ENCODE peak calls at places on chromosomes 11 and 22, in seven cellular contexts. One of them, this sample, is unnamed.
A peak's percentile ranks its signal among the peaks of the same experiment; 100 is the strongest.

GRCh38 chr22:47781427-47782111 is 1019.1 kb downstream of the TBC1D22A start:
- DNase-seq in RWPE1: no peak
- DNase-seq in fibroblast of villous mesenchyme: no peak
- DNase-seq in astrocyte of the spinal cord: no peak
- DNase-seq in choroid plexus epithelial cell: no peak
- DNase-seq in heart left ventricle: no peak
- DNase-seq in activated naive CD8-positive, alpha-beta T cell treated with anti-CD3 and anti-CD28 coated beads, Interleukin-2, amount 50 U/mL, for 16 hours: no peak
- DNase-seq in this sample: no peak

GRCh38 chr22:37414288-37414687 is 13.0 kb downstream of the ELFN2 start:
- DNase-seq in RWPE1: no peak
- DNase-seq in fibroblast of villous mesenchyme: no peak
- DNase-seq in astrocyte of the spinal cord: no peak
- DNase-seq in choroid plexus epithelial cell: no peak
- DNase-seq in heart left ventricle: no peak
- DNase-seq in activated naive CD8-positive, alpha-beta T cell treated with anti-CD3 and anti-CD28 coated beads, Interleukin-2, amount 50 U/mL, for 16 hours: no peak
- DNase-seq in this sample: no peak

GRCh38 chr11:12838463-12839120 is 164.4 kb downstream of the TEAD1 start:
- DNase-seq in RWPE1: peak; percentile 69
- DNase-seq in fibroblast of villous mesenchyme: peak; percentile 91
- DNase-seq in astrocyte of the spinal cord: no peak
- DNase-seq in choroid plexus epithelial cell: no peak
- DNase-seq in heart left ventricle: no peak
- DNase-seq in activated naive CD8-positive, alpha-beta T cell treated with anti-CD3 and anti-CD28 coated beads, Interleukin-2, amount 50 U/mL, for 16 hours: no peak
- DNase-seq in this sample: peak; percentile 67

GRCh38 chr11:110891411-110891810 is 179.2 kb upstream of the ARHGAP20 start:
- DNase-seq in RWPE1: no peak
- DNase-seq in fibroblast of villous mesenchyme: peak; percentile 71
- DNase-seq in astrocyte of the spinal cord: peak; percentile 76
- DNase-seq in choroid plexus epithelial cell: peak; percentile 94
- DNase-seq in heart left ventricle: no peak
- DNase-seq in activated naive CD8-positive, alpha-beta T cell treated with anti-CD3 and anti-CD28 coated beads, Interleukin-2, amount 50 U/mL, for 16 hours: no peak
- DNase-seq in this sample: peak; percentile 78

GRCh38 chr11:70135142-70136132 is 57.3 kb downstream of the ANO1 start:
- DNase-seq in RWPE1: no peak
- DNase-seq in fibroblast of villous mesenchyme: peak; percentile 37
- DNase-seq in astrocyte of the spinal cord: no peak
- DNase-seq in choroid plexus epithelial cell: peak; percentile 55
- DNase-seq in heart left ventricle: no peak
- DNase-seq in activated naive CD8-positive, alpha-beta T cell treated with anti-CD3 and anti-CD28 coated beads, Interleukin-2, amount 50 U/mL, for 16 hours: no peak
- DNase-seq in this sample: peak; percentile 66

GRCh38 chr22:46542011-46542985 is 4.9 kb upstream of the CELSR1 start:
- DNase-seq in RWPE1: peak; percentile 64
- DNase-seq in fibroblast of villous mesenchyme: peak; percentile 48
- DNase-seq in astrocyte of the spinal cord: peak; percentile 52
- DNase-seq in choroid plexus epithelial cell: peak; percentile 73
- DNase-seq in heart left ventricle: peak; percentile 79
- DNase-seq in activated naive CD8-positive, alpha-beta T cell treated with anti-CD3 and anti-CD28 coated beads, Interleukin-2, amount 50 U/mL, for 16 hours: peak; percentile 45
- DNase-seq in this sample: peak; percentile 68

GRCh38 chr11:35525501-35526175 is at the start of gene PAMR1:
- DNase-seq in RWPE1: peak; percentile 22
- DNase-seq in fibroblast of villous mesenchyme: peak; percentile 90
- DNase-seq in astrocyte of the spinal cord: peak; percentile 82
- DNase-seq in choroid plexus epithelial cell: peak; percentile 93
- DNase-seq in heart left ventricle: peak; percentile 63
- DNase-seq in activated naive CD8-positive, alpha-beta T cell treated with anti-CD3 and anti-CD28 coated beads, Interleukin-2, amount 50 U/mL, for 16 hours: no peak
- DNase-seq in this sample: peak; percentile 88

GRCh38 chr22:46346680-46347405 is 11.3 kb downstream of the TRMU start:
- DNase-seq in RWPE1: no peak
- DNase-seq in fibroblast of villous mesenchyme: no peak
- DNase-seq in astrocyte of the spinal cord: no peak
- DNase-seq in choroid plexus epithelial cell: no peak
- DNase-seq in heart left ventricle: peak; percentile 89
- DNase-seq in activated naive CD8-positive, alpha-beta T cell treated with anti-CD3 and anti-CD28 coated beads, Interleukin-2, amount 50 U/mL, for 16 hours: no peak
- DNase-seq in this sample: no peak

GRCh38 chr11:126194121-126194543 is 17.3 kb downstream of the RPUSD4 start:
- DNase-seq in RWPE1: peak; percentile 66
- DNase-seq in fibroblast of villous mesenchyme: peak; percentile 62
- DNase-seq in astrocyte of the spinal cord: peak; percentile 45
- DNase-seq in choroid plexus epithelial cell: peak; percentile 74
- DNase-seq in heart left ventricle: no peak
- DNase-seq in activated naive CD8-positive, alpha-beta T cell treated with anti-CD3 and anti-CD28 coated beads, Interleukin-2, amount 50 U/mL, for 16 hours: no peak
- DNase-seq in this sample: peak; percentile 70

GRCh38 chr11:3969613-3970012 is 114.1 kb downstream of the STIM1 start:
- DNase-seq in RWPE1: no peak
- DNase-seq in fibroblast of villous mesenchyme: no peak
- DNase-seq in astrocyte of the spinal cord: no peak
- DNase-seq in choroid plexus epithelial cell: peak; percentile 38
- DNase-seq in heart left ventricle: no peak
- DNase-seq in activated naive CD8-positive, alpha-beta T cell treated with anti-CD3 and anti-CD28 coated beads, Interleukin-2, amount 50 U/mL, for 16 hours: no peak
- DNase-seq in this sample: no peak

GRCh38 chr11:124499711-124500110 is 43.7 kb downstream of the OR8B12 start:
- DNase-seq in RWPE1: no peak
- DNase-seq in fibroblast of villous mesenchyme: no peak
- DNase-seq in astrocyte of the spinal cord: no peak
- DNase-seq in choroid plexus epithelial cell: no peak
- DNase-seq in heart left ventricle: no peak
- DNase-seq in activated naive CD8-positive, alpha-beta T cell treated with anti-CD3 and anti-CD28 coated beads, Interleukin-2, amount 50 U/mL, for 16 hours: no peak
- DNase-seq in this sample: no peak

GRCh38 chr11:131486100-131486499 is 115.7 kb downstream of the NTM start:
- DNase-seq in RWPE1: no peak
- DNase-seq in fibroblast of villous mesenchyme: no peak
- DNase-seq in astrocyte of the spinal cord: no peak
- DNase-seq in choroid plexus epithelial cell: no peak
- DNase-seq in heart left ventricle: no peak
- DNase-seq in activated naive CD8-positive, alpha-beta T cell treated with anti-CD3 and anti-CD28 coated beads, Interleukin-2, amount 50 U/mL, for 16 hours: no peak
- DNase-seq in this sample: no peak

GRCh38 chr11:112620621-112621394 is 340.4 kb upstream of the NCAM1 start:
- DNase-seq in RWPE1: peak; percentile 23
- DNase-seq in fibroblast of villous mesenchyme: no peak
- DNase-seq in astrocyte of the spinal cord: peak; percentile 22
- DNase-seq in choroid plexus epithelial cell: peak; percentile 12
- DNase-seq in heart left ventricle: no peak
- DNase-seq in activated naive CD8-positive, alpha-beta T cell treated with anti-CD3 and anti-CD28 coated beads, Interleukin-2, amount 50 U/mL, for 16 hours: no peak
- DNase-seq in this sample: peak; percentile 28